ENCODE peak calls at places on chromosome 14, in seven cellular contexts. Q, D, E, Z, Y, R and T are unnamed samples.
A peak's percentile ranks its signal among the peaks of the same experiment; 100 is the strongest.

GRCh38 chr14:22296088-22296487 is 292.9 kb downstream of the DAD1 start:
- DNase-seq in Q (no peak), R (no peak), Z (no peak), E (no peak), D (no peak), Y (no peak), T (no peak)

GRCh38 chr14:22839159-22839779 is 2.9 kb downstream of the MMP14 start:
- DNase-seq in E (no peak), Q (no peak), Z (no peak), D (no peak), R (no peak), Y (no peak), T (no peak)

GRCh38 chr14:97687944-97688625 is 890.9 kb downstream of the VRK1 start:
- DNase-seq in Z (no peak), Q (no peak), Y (no peak), R (no peak), E (no peak), D (no peak), T (no peak)

GRCh38 chr14:99862111-99862510 is 68.9 kb downstream of the EML1 start:
- DNase-seq in Y (no peak), E (no peak), Z (no peak), Q (no peak), R (no peak), D (no peak), T (no peak)

GRCh38 chr14:95533391-95533821 is 1.4 kb upstream of the GLRX5 start:
- DNase-seq in Z (peak; percentile 55), Y (peak; percentile 66), D (peak; percentile 21), Q (no peak), R (no peak), E (no peak), T (no peak)

GRCh38 chr14:52081964-52082363 is 13.1 kb upstream of the NID2 start:
- DNase-seq in Q (no peak), E (no peak), R (no peak), Z (no peak), Y (no peak), D (no peak), T (no peak)

GRCh38 chr14:67820428-67820881 is 876 bp downstream of the RAD51B start:
- DNase-seq in D (peak; percentile 12), R (no peak), Q (no peak), Z (peak; percentile 18), E (no peak), Y (peak; percentile 26), T (peak; percentile 39)

GRCh38 chr14:69093551-69094421 is 59.1 kb downstream of the DCAF5 start:
- DNase-seq in Z (no peak), D (peak; percentile 97), E (no peak), Q (no peak), Y (no peak), R (no peak), T (no peak)

GRCh38 chr14:100504372-100505078 is 82.7 kb downstream of the BEGAIN start:
- DNase-seq in Y (no peak), Q (peak; percentile 12), R (no peak), Z (no peak), D (peak; percentile 24), E (no peak), T (peak; percentile 10)

GRCh38 chr14:53126705-53127104 is 26.4 kb downstream of the DDHD1 start:
- DNase-seq in Q (no peak), Y (no peak), E (no peak), D (no peak), Z (no peak), R (no peak), T (no peak)

GRCh38 chr14:77375973-77376372 is 921 bp downstream of the TMED8 start:
- DNase-seq in E (no peak), Z (no peak), R (no peak), Y (peak; percentile 11), Q (no peak), D (no peak), T (no peak)

GRCh38 chr14:56002316-56002715 is 115.9 kb upstream of the PELI2 start:
- DNase-seq in Y (no peak), Q (no peak), E (no peak), R (no peak), Z (no peak), D (no peak), T (no peak)

GRCh38 chr14:65961004-65961403 is 525.2 kb upstream of the CCDC196 start:
- DNase-seq in Q (peak; percentile 24), E (no peak), R (peak; percentile 50), Y (peak; percentile 64), D (no peak), Z (peak; percentile 45), T (peak; percentile 10)

GRCh38 chr14:37047996-37048395 is 124.4 kb downstream of the SLC25A21 start:
- DNase-seq in D (no peak), E (no peak), R (no peak), Q (no peak), Z (no peak), Y (no peak), T (no peak)

GRCh38 chr14:31075144-31075543 is 49.0 kb upstream of the STRN3 start:
- DNase-seq in Q (no peak), Z (no peak), Y (no peak), D (no peak), E (no peak), R (no peak), T (no peak)

GRCh38 chr14:22689186-22689585 is 45.0 kb upstream of the OR6J1 start:
- DNase-seq in D (peak; percentile 91), Q (peak; percentile 89), E (no peak), Z (no peak), Y (peak; percentile 24), R (no peak), T (peak; percentile 53)

GRCh38 chr14:78638926-78639325 is 468.8 kb downstream of the NRXN3 start:
- DNase-seq in R (no peak), D (no peak), Z (no peak), Q (no peak), Y (no peak), E (no peak), T (no peak)

GRCh38 chr14:75886661-75887348 is 95.0 kb downstream of the TGFB3 start:
- DNase-seq in E (no peak), Q (no peak), D (no peak), Z (no peak), R (no peak), Y (no peak), T (no peak)

GRCh38 chr14:75884198-75884611 is 97.6 kb downstream of the TGFB3 start:
- DNase-seq in D (no peak), R (no peak), Z (peak; percentile 21), Q (no peak), E (no peak), Y (no peak), T (no peak)

GRCh38 chr14:75888933-75889332 is 92.9 kb downstream of the TGFB3 start:
- DNase-seq in E (no peak), Q (no peak), D (no peak), Y (no peak), Z (no peak), R (no peak), T (no peak)

GRCh38 chr14:75881986-75882385 is 99.8 kb downstream of the TGFB3 start:
- DNase-seq in D (no peak), E (no peak), R (no peak), Q (no peak), Y (no peak), Z (no peak), T (no peak)

GRCh38 chr14:75885829-75886228 is 96.0 kb downstream of the TGFB3 start:
- DNase-seq in D (no peak), Q (no peak), E (no peak), R (no peak), Z (no peak), Y (no peak), T (no peak)
- H3K4me3 ChIP-seq in D (no peak overlapping the region), Q (no peak overlapping the region), E (no peak overlapping the region), R (no peak overlapping the region), Z (no peak overlapping the region), Y (no peak overlapping the region), T (no peak overlapping the region)

DNA sequence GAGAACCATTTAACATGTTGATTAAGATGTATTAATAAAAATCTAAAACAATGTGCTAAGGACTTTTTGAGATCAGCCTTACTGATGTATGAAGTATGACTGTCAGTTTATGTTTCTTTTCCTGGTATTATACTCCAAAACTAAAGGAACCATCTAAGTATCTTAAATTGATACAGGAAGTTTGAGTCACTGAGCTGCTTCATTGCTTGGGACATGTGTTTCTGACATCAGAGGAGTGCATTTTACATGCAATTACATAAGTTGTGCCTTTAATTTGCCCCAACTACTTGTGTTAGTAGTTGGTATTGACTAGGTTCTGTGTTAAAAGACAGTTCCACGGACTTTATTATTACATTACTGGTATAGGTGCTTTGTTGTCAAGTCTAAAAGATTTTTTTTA is 50.9 kb downstream of the PROX2 start:
- DNase-seq in E (no peak), Z (no peak), Q (no peak), Y (no peak), D (no peak), R (no peak), T (no peak)
- TF ChIP-seq SIN3A in E (no peak), Z (no peak), Q (no peak), Y (no peak), D (no peak), R (no peak), T (no peak)

DNA sequence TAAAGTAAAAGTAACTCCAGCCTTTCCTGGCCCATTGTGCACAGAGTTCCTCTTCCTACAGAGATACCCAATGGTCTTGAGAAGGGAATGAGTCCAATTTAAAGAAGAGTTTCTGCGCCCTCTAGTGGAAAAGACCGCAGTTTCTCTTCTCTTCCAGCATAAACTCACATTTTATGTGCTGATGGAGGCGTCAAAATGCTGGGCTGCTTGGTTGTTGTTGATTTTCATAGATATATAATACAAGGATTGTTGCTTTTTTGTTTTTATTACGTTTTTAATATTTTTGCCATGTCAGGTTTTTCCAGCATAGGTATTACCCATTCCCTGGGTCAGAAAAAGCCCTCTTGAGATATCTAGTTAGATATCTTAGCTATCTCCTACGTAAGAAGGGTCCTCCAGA is 356.9 kb upstream of the STXBP6 start:
- DNase-seq in Q (no peak), E (no peak), R (peak; percentile 47), Y (peak; percentile 37), Z (no peak), D (peak; percentile 68), T (no peak)
- TF ChIP-seq CTCF in Q (peak; percentile 45), E (peak; percentile 40), R (no peak), Y (peak; percentile 32), Z (peak; percentile 65), D (peak; percentile 70), T (peak; percentile 30)

DNA sequence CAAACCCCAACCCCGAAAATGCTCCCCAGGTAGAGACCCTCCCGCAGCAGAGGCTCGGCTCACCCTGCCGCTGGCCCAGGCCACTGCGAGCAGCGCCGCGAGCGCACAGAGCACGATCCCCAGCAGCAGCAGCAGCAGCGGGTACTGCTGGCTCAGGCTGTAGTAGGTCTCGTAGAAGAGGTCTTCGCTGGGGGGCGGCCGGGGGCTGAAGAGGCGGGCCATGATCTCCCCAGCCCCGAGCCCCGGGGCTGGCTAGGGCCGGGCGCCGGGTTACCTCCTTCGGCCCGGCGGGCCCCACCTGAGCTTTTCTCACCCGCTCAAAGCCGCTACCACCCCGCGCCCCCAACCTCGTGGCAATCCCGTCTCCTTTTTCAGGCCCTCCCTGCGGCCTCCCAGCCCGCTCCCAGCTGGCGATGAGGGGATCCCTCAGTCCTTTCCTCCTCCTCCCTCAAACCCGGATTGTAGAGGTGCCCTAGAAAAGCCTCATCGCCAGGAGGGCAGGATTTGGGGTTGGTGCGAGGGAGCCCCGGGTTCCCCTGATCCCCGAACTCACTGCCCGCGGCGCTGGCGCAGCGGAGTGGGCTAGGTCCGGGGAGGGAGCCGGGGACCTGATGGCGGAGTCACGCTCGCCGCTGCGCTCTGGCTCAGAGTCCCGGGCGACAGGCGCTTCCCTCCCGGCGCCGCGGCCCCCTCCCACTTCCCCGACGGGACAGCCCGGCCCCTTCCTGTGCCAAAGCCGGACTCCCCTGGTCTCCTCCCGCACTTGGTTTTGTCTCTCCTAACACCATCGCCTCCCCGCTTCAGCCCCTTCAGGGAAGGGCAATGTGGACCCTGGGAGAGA is at the start of gene ADCY4:
- DNase-seq in Q (no peak), D (no peak), Z (peak; percentile 60), Y (no peak), E (no peak), R (no peak), T (no peak)
- H3K4me3 ChIP-seq in Q (peak within 1 kb of the TSS; percentile 49), D (no peak within 1 kb of the TSS), Z (peak within 1 kb of the TSS; percentile 30), Y (no peak within 1 kb of the TSS), E (peak within 1 kb of the TSS; percentile 59), R (peak within 1 kb of the TSS; percentile 64), T (peak within 1 kb of the TSS; percentile 41)

GRCh38 chr14:92719890-92720323 is 28.5 kb downstream of the LGMN start:
- DNase-seq in Y (no peak), Q (no peak), E (no peak), R (no peak), Z (no peak), D (no peak), T (no peak)
- TF ChIP-seq SIN3A in Y (no peak), Q (no peak), E (no peak), R (no peak), Z (no peak), D (no peak), T (no peak)